ENCODE peak calls at places on chromosomes 12 and 14, in ten cellular contexts. N is anterior cingulate cortex; Q is stimulated activated CD4-positive, alpha-beta T cell treated with anti-CD3 and anti-CD28 coated beads, Interleukin-12 subunit alpha, Interleukin-12 subunit beta, amount 100 ng/mL, for 48 hours; C is adrenal gland; R is left ventricle myocardium inferior; K is upper lobe of right lung; P is astrocyte; H is effector CD4-positive, alpha-beta T cell; U is AG04450; Y is cardiac muscle cell. O is an unnamed sample.

GRCh38 chr14:77653473-77653872 is 37.0 kb upstream of the SPTLC2 start:
- DNase-seq in N (no peak), Q (no peak), C (no peak), R (no peak), K (no peak), P (no peak), H (no peak), U (no peak), Y (no peak), O (no peak)

GRCh38 chr14:59215757-59216156 is 27.3 kb downstream of the DAAM1 start:
- DNase-seq in N (no peak), Q (no peak), C (no peak), R (no peak), K (no peak), P (no peak), H (no peak), U (no peak), Y (no peak), O (no peak)

GRCh38 chr12:50397122-50397650 is 777 bp upstream of the FAM186A start:
- DNase-seq in N (no peak), Q (no peak), C (no peak), R (no peak), K (no peak), P (no peak), H (no peak), U (no peak), Y (peak), O (no peak)

GRCh38 chr14:85528882-85529585 is 910 bp upstream of the FLRT2 start:
- DNase-seq in N (no peak), Q (no peak), C (peak), R (no peak), K (peak), P (peak), H (no peak), U (no peak), Y (peak), O (no peak)

GRCh38 chr14:90828642-90829487 is 12.6 kb upstream of the TTC7B start:
- DNase-seq in N (no peak), Q (no peak), C (no peak), R (no peak), K (peak), P (no peak), H (no peak), U (no peak), Y (no peak), O (peak)

GRCh38 chr14:76715102-76715926 is 46.0 kb upstream of the VASH1 start:
- DNase-seq in N (no peak), Q (no peak), C (peak), R (no peak), K (no peak), P (no peak), H (no peak), U (no peak), Y (peak), O (no peak)

GRCh38 chr12:108495054-108495453 is 20.0 kb upstream of the FICD start:
- DNase-seq in N (no peak), Q (peak), C (no peak), R (no peak), K (no peak), P (no peak), H (no peak), U (no peak), Y (peak), O (no peak)

GRCh38 chr12:6535960-6536847 is 1.9 kb downstream of the GAPDH start:
- DNase-seq in N (no peak), Q (no peak), C (no peak), R (no peak), K (no peak), P (no peak), H (no peak), U (no peak), Y (no peak), O (no peak)

GRCh38 chr14:23071244-23071974 is 14.1 kb upstream of the CDH24 start:
- DNase-seq in N (no peak), Q (peak), C (peak), R (peak), K (peak), P (peak), H (peak), U (peak), Y (peak), O (peak)

GRCh38 chr14:76950043-76951020 is 78.2 kb downstream of the IRF2BPL start:
- DNase-seq in N (no peak), Q (no peak), C (peak), R (no peak), K (no peak), P (peak), H (no peak), U (no peak), Y (peak), O (no peak)

GRCh38 chr12:77133566-77133965 is 68.2 kb upstream of the E2F7 start:
- DNase-seq in N (no peak), Q (peak), C (peak), R (peak), K (no peak), P (peak), H (no peak), U (no peak), Y (peak), O (no peak)

GRCh38 chr12:89750821-89751227 is 42.2 kb upstream of the ATP2B1 start:
- DNase-seq in N (no peak), Q (no peak), C (no peak), R (no peak), K (no peak), P (peak), H (no peak), U (no peak), Y (no peak), O (no peak)

GRCh38 chr12:129089576-129089975 is 236.3 kb downstream of the GLT1D1 start:
- DNase-seq in N (no peak), Q (no peak), C (no peak), R (no peak), K (no peak), P (no peak), H (no peak), U (no peak), Y (no peak), O (no peak)

GRCh38 chr12:3632256-3633240 is 120.4 kb downstream of the CRACR2A start:
- DNase-seq in N (no peak), Q (no peak), C (no peak), R (no peak), K (no peak), P (no peak), H (no peak), U (no peak), Y (no peak), O (no peak)

GRCh38 chr12:124236651-124237050 is 58.2 kb upstream of the RFLNA start:
- DNase-seq in N (no peak), Q (no peak), C (no peak), R (no peak), K (no peak), P (peak), H (no peak), U (no peak), Y (peak), O (no peak)

GRCh38 chr14:32457213-32457920 is 128.3 kb downstream of the AKAP6 start:
- DNase-seq in N (no peak), Q (no peak), C (no peak), R (peak), K (no peak), P (peak), H (no peak), U (peak), Y (peak), O (no peak)

GRCh38 chr12:64679487-64679983 is 69.2 kb downstream of the RASSF3 start:
- DNase-seq in N (peak), Q (no peak), C (peak), R (peak), K (peak), P (peak), H (peak), U (no peak), Y (peak), O (no peak)

GRCh38 chr12:89708793-89709156 is at the start of gene ATP2B1:
- DNase-seq in N (peak), Q (peak), C (peak), R (peak), K (peak), P (peak), H (peak), U (peak), Y (peak), O (peak)

GRCh38 chr12:105462841-105463240 is 132.3 kb downstream of the C12orf75 start:
- DNase-seq in N (no peak), Q (no peak), C (no peak), R (no peak), K (no peak), P (peak), H (no peak), U (no peak), Y (no peak), O (no peak)

GRCh38 chr12:45547132-45547531 is 182.4 kb upstream of the ARID2 start:
- DNase-seq in N (no peak), Q (no peak), C (no peak), R (no peak), K (no peak), P (no peak), H (no peak), U (no peak), Y (no peak), O (no peak)

GRCh38 chr14:93707475-93707874 is 80.8 kb downstream of the PRIMA1 start:
- DNase-seq in N (no peak), Q (no peak), C (no peak), R (no peak), K (no peak), P (no peak), H (no peak), U (no peak), Y (no peak), O (no peak)

GRCh38 chr12:117388865-117389508 is 27.6 kb upstream of the NOS1 start:
- DNase-seq in N (no peak), Q (no peak), C (no peak), R (no peak), K (no peak), P (no peak), H (no peak), U (no peak), Y (no peak), O (no peak)

GRCh38 chr12:105100207-105100985 is 7.1 kb upstream of the WASHC4 start:
- DNase-seq in N (no peak), Q (no peak), C (no peak), R (no peak), K (no peak), P (peak), H (no peak), U (no peak), Y (peak), O (no peak)

GRCh38 chr12:10226740-10227139 is 14.1 kb downstream of the GABARAPL1 start:
- DNase-seq in N (no peak), Q (no peak), C (no peak), R (no peak), K (no peak), P (no peak), H (no peak), U (no peak), Y (no peak), O (no peak)

GRCh38 chr12:124456652-124457152 is 110.7 kb downstream of the NCOR2 start:
- DNase-seq in N (no peak), Q (no peak), C (peak), R (peak), K (no peak), P (no peak), H (peak), U (no peak), Y (no peak), O (peak)